ENCODE peak calls at places on chromosome 2, in five cellular contexts. U, B, G, P and K are unnamed samples.

GRCh38 chr2:223079925-223080324 is 27.9 kb downstream of the KCNE4 start:
- DNase-seq in U (no peak), B (no peak), G (no peak), P (no peak), K (no peak)

GRCh38 chr2:64063924-64064331 is 44.7 kb upstream of the VPS54 start:
- DNase-seq in U (no peak), B (no peak), G (no peak), P (no peak), K (no peak)

GRCh38 chr2:101160454-101160853 is 9.3 kb upstream of the TBC1D8 start:
- DNase-seq in U (no peak), B (no peak), G (no peak), P (no peak), K (no peak)

GRCh38 chr2:11344956-11345671 is 678 bp upstream of the ROCK2 start:
- DNase-seq in U (peak; percentile 70), B (peak; percentile 24), G (peak; percentile 86), P (no peak), K (peak; percentile 63)

GRCh38 chr2:32402087-32402486 is 45.3 kb downstream of the BIRC6 start:
- DNase-seq in U (no peak), B (no peak), G (no peak), P (no peak), K (no peak)

GRCh38 chr2:197358927-197359326 is 48.3 kb upstream of the ANKRD44 start:
- DNase-seq in U (no peak), B (no peak), G (no peak), P (no peak), K (no peak)

GRCh38 chr2:29627366-29627765 is 294.0 kb downstream of the ALK start:
- DNase-seq in U (no peak), B (no peak), G (no peak), P (no peak), K (no peak)

GRCh38 chr2:106314427-106314826 is 120.3 kb upstream of the UXS1 start:
- DNase-seq in U (no peak), B (no peak), G (no peak), P (no peak), K (no peak)

GRCh38 chr2:132392211-132392610 is 24.4 kb upstream of the GPR39 start:
- DNase-seq in U (no peak), B (no peak), G (no peak), P (no peak), K (no peak)

GRCh38 chr2:155633887-155634570 is 698.5 kb downstream of the NR4A2 start:
- DNase-seq in U (no peak), B (no peak), G (no peak), P (no peak), K (no peak)

GRCh38 chr2:181886192-181886591 is 5.3 kb upstream of the ITPRID2 start:
- DNase-seq in U (no peak), B (no peak), G (no peak), P (no peak), K (no peak)

GRCh38 chr2:15949551-15949950 is 9.2 kb downstream of the MYCN start:
- DNase-seq in U (no peak), B (no peak), G (no peak), P (no peak), K (no peak)

GRCh38 chr2:46913471-46914381 is 1.9 kb downstream of the MCFD2 start:
- DNase-seq in U (peak; percentile 57), B (no peak), G (no peak), P (no peak), K (no peak)

GRCh38 chr2:60661073-60661738 is 94.9 kb upstream of the PAPOLG start:
- DNase-seq in U (no peak), B (no peak), G (no peak), P (no peak), K (no peak)

GRCh38 chr2:155841442-155841841 is 491.1 kb downstream of the NR4A2 start:
- DNase-seq in U (no peak), B (no peak), G (no peak), P (no peak), K (no peak)

GRCh38 chr2:222939979-222940378 is 79.1 kb downstream of the ACSL3 start:
- DNase-seq in U (no peak), B (no peak), G (no peak), P (no peak), K (no peak)

GRCh38 chr2:120630031-120630701 is 105.5 kb upstream of the GLI2 start:
- DNase-seq in U (no peak), B (no peak), G (no peak), P (no peak), K (no peak)

GRCh38 chr2:10412380-10412779 is 35.7 kb downstream of the ODC1 start:
- DNase-seq in U (peak; percentile 46), B (no peak), G (no peak), P (no peak), K (no peak)

GRCh38 chr2:61969376-61969775 is 63.9 kb downstream of the COMMD1 start:
- DNase-seq in U (no peak), B (no peak), G (no peak), P (no peak), K (no peak)

GRCh38 chr2:37500031-37500430 is 155.6 kb downstream of the QPCT start:
- DNase-seq in U (no peak), B (no peak), G (no peak), P (no peak), K (no peak)

GRCh38 chr2:159091381-159091780 is 122.9 kb downstream of the TANC1 start:
- DNase-seq in U (no peak), B (no peak), G (no peak), P (no peak), K (no peak)

GRCh38 chr2:3261511-3261910 is 116.1 kb downstream of the EIPR1 start:
- DNase-seq in U (no peak), B (peak; percentile 8), G (no peak), P (no peak), K (no peak)

GRCh38 chr2:74119324-74119723 is 28.4 kb downstream of the BOLA3 start:
- DNase-seq in U (no peak), B (no peak), G (no peak), P (no peak), K (no peak)

GRCh38 chr2:21422724-21423522 is 299.2 kb downstream of the TDRD15 start:
- DNase-seq in U (no peak), B (no peak), G (no peak), P (no peak), K (peak; percentile 80)

GRCh38 chr2:175926272-175926671 is 75.8 kb downstream of the LNPK start:
- DNase-seq in U (no peak), B (no peak), G (no peak), P (no peak), K (no peak)

GRCh38 chr2:156598563-156598962 is 162.4 kb downstream of the GPD2 start:
- DNase-seq in U (no peak), B (no peak), G (no peak), P (no peak), K (no peak)

GRCh38 chr2:122491011-122491410 is 735.6 kb downstream of the TSN start:
- DNase-seq in U (no peak), B (no peak), G (no peak), P (no peak), K (no peak)

GRCh38 chr2:233411162-233411561 is 56.9 kb downstream of the DGKD start:
- DNase-seq in U (no peak), B (no peak), G (no peak), P (no peak), K (no peak)

GRCh38 chr2:72917138-72917874 is at the start of gene EMX1:
- DNase-seq in U (peak; percentile 38), B (peak; percentile 19), G (peak; percentile 61), P (peak; percentile 91), K (peak; percentile 79)

GRCh38 chr2:30149513-30149912 is 2.7 kb downstream of the YPEL5 start:
- DNase-seq in U (no peak), B (no peak), G (no peak), P (no peak), K (no peak)

GRCh38 chr2:132886574-132886973 is 216.6 kb upstream of the LYPD1 start:
- DNase-seq in U (no peak), B (no peak), G (no peak), P (no peak), K (no peak)

DNA sequence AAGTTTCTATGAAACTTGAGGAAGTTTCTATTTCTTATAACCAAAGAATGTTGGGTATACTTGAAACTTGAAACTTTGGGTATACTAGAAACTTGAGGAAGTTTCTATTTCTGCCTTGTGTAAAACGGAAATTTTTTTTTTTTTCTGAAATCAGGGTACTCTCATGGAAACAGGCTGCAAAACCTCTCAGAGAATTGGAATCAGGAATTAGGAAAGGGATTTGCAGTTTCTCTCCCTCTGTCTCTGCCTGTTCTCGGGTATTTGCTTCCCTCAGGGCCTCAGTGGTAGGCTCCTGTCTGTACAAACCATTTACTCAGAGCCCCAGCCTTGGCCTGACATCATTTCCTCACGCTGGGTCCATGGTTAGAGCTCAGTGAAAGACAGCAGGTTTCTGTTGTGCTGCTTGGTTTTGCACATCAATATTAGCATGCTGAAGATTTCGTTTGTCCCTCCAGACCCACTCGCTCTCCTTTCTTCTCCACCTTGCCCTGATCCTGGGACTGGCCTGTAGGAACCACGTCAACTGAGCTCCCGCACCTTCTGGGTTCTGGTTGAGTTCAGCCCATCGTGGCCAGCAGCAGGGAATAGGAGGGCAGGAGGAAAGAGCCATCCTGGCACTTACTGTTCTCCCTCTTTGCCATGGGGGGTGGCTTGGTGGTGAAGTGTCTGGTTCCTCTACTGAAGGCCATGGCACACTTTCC is 106.4 kb downstream of the POLR1A start:
- DNase-seq in U (no peak), B (peak; percentile 50), G (peak; percentile 46), P (no peak), K (no peak)
- TF ChIP-seq POLR2A in U (no peak), B (no peak), G (no peak), P (no peak), K (no peak)

DNA sequence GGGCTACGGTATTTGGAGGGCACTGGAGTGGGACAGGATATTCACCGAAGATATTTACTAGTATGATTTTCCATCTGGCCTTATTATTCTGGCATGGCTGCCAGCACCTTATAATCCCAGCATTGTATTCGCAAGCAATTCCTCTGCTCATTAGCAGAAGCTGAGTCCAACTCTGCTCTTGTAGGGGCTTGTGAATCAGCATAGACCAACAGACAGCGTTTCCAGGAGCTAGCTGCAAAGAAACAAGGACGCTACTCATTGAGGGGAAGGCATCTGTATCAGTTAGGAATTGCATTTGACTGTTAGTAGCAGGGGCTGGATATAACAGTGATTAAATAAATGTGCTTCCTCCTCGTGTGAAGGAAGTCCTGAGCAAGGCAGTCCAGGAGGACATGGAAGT is 214.3 kb downstream of the C1D start:
- DNase-seq in U (no peak), B (no peak), G (no peak), P (no peak), K (no peak)
- H3K27me3 ChIP-seq in U (no peaks in the 10 kb centered on the region), B (no peaks in the 10 kb centered on the region), G (no peaks in the 10 kb centered on the region), P (no peaks in the 10 kb centered on the region), K (no peaks in the 10 kb centered on the region)

GRCh38 chr2:71804251-71804650 is 343.4 kb downstream of the CYP26B1 start:
- DNase-seq in U (no peak), B (no peak), G (no peak), P (no peak), K (no peak)
- TF ChIP-seq CTCF in U (no peak), B (no peak), G (peak; percentile 6), P (no peak), K (no peak)

GRCh38 chr2:237625777-237626176 is 1.6 kb upstream of the LRRFIP1 start:
- DNase-seq in U (no peak), B (no peak), G (no peak), P (no peak), K (no peak)

GRCh38 chr2:237629188-237629534 is 1.8 kb downstream of the LRRFIP1 start:
- DNase-seq in U (no peak), B (no peak), G (no peak), P (no peak), K (no peak)

GRCh38 chr2:237626813-237627451 is 455 bp upstream of the LRRFIP1 start:
- DNase-seq in U (no peak), B (no peak), G (no peak), P (peak; percentile 86), K (peak; percentile 75)

GRCh38 chr2:237628482-237629187 is 1.2 kb downstream of the LRRFIP1 start:
- DNase-seq in U (no peak), B (no peak), G (no peak), P (peak; percentile 39), K (no peak)

GRCh38 chr2:237627463-237628321 is at the start of gene LRRFIP1:
- DNase-seq in U (peak; percentile 77), B (no peak), G (no peak), P (peak; percentile 92), K (no peak)
- TF ChIP-seq POLR2A in U (peak; percentile 82), B (no peak), G (no peak), P (peak; percentile 57), K (peak; percentile 36)